ENCODE peak calls at places on chromosomes 1 and 21, in five cellular contexts. H is AG04449, U is left ventricle myocardium inferior, F is ovary, D is astrocyte of the spinal cord. M is an unnamed sample.

GRCh38 chr1:9699361-9699760 is 47.8 kb downstream of the PIK3CD start:
- DNase-seq in U (no peak), F (no peak), H (no peak), D (no peak), M (no peak)

GRCh38 chr1:163258181-163258580 is 55.5 kb upstream of the RGS5 start:
- DNase-seq in U (no peak), F (no peak), H (no peak), D (peak), M (no peak)

GRCh38 chr1:203283597-203283996 is 21.7 kb upstream of the BTG2 start:
- DNase-seq in H (no peak), F (no peak), D (no peak), U (no peak), M (no peak)

GRCh38 chr1:9447215-9447960 is 91.9 kb upstream of the SLC25A33 start:
- DNase-seq in D (no peak), U (no peak), H (no peak), F (no peak), M (no peak)

GRCh38 chr1:59079434-59080135 is 217.3 kb upstream of the FGGY start:
- DNase-seq in U (no peak), F (no peak), D (peak), H (no peak), M (no peak)

GRCh38 chr1:94130851-94131595 is 10.1 kb upstream of the ABCA4 start:
- DNase-seq in D (peak), U (no peak), F (no peak), H (no peak), M (no peak)

GRCh38 chr1:38026592-38027200 is 14.2 kb downstream of the UTP11 start:
- DNase-seq in H (no peak), U (no peak), D (peak), F (no peak), M (no peak)

GRCh38 chr1:64004451-64004850 is 199.0 kb upstream of the UBE2U start:
- DNase-seq in F (no peak), U (no peak), H (no peak), D (peak), M (no peak)

GRCh38 chr1:7366955-7367665 is 404.0 kb upstream of the VAMP3 start:
- DNase-seq in U (peak), F (no peak), D (no peak), H (no peak), M (no peak)

GRCh38 chr1:230253150-230253549 is 173.0 kb downstream of the PGBD5 start:
- DNase-seq in F (no peak), H (no peak), D (no peak), U (no peak), M (no peak)

GRCh38 chr1:192958871-192959270 is 100.3 kb downstream of the UCHL5 start:
- DNase-seq in F (no peak), D (peak), U (no peak), H (peak), M (no peak)

GRCh38 chr1:7587108-7587507 is 184.0 kb upstream of the VAMP3 start:
- DNase-seq in H (no peak), F (no peak), U (no peak), D (no peak), M (no peak)

GRCh38 chr1:3924871-3925655 is 25.0 kb upstream of the C1orf174 start:
- DNase-seq in D (no peak), H (no peak), F (no peak), U (no peak), M (no peak)

GRCh38 chr1:94335950-94336349 is 82.2 kb upstream of the ABCD3 start:
- DNase-seq in F (peak), D (peak), U (no peak), H (peak), M (peak)

GRCh38 chr1:223022641-223023473 is 120.2 kb downstream of the TLR5 start:
- DNase-seq in U (peak), H (no peak), F (no peak), D (no peak), M (no peak)

GRCh38 chr1:2921970-2922686 is 99.1 kb upstream of the ACTRT2 start:
- DNase-seq in D (no peak), H (no peak), U (no peak), F (no peak), M (peak)

GRCh38 chr1:202349263-202349928 is 897 bp downstream of the PPP1R12B start:
- DNase-seq in H (no peak), D (peak), F (no peak), U (no peak), M (no peak)

GRCh38 chr1:224565611-224566406 is 50.3 kb upstream of the CNIH3 start:
- DNase-seq in F (no peak), H (no peak), U (no peak), D (peak), M (no peak)

GRCh38 chr1:16926491-16927195 is 4.9 kb downstream of the CROCC start:
- DNase-seq in U (no peak), D (peak), F (no peak), H (no peak), M (no peak)

GRCh38 chr1:1183221-1183747 is 9.6 kb downstream of the TTLL10 start:
- DNase-seq in F (peak), D (no peak), U (peak), H (no peak), M (no peak)

GRCh38 chr1:103416681-103417318 is 108.7 kb upstream of the RNPC3 start:
- DNase-seq in F (no peak), H (no peak), D (peak), U (no peak), M (no peak)

GRCh38 chr21:32298658-32299081 is at the start of gene MRAP:
- DNase-seq in H (no peak), F (no peak), D (no peak), U (no peak), M (no peak)

GRCh38 chr1:54615531-54616245 is 7.6 kb downstream of the FAM151A start:
- DNase-seq in F (no peak), D (no peak), U (no peak), H (no peak), M (no peak)

GRCh38 chr1:26832249-26832960 is 5.9 kb downstream of the ZDHHC18 start:
- DNase-seq in H (no peak), F (no peak), D (no peak), U (no peak), M (no peak)

GRCh38 chr1:89525169-89525855 is 683 bp downstream of the LRRC8B start:
- DNase-seq in D (no peak), H (no peak), F (peak), U (peak), M (no peak)

GRCh38 chr1:54465351-54465811 is 59.2 kb upstream of the SSBP3 start:
- DNase-seq in F (no peak), U (no peak), H (no peak), D (no peak), M (no peak)

GRCh38 chr1:184953600-184954219 is 20.6 kb downstream of the NIBAN1 start:
- DNase-seq in D (peak), F (no peak), U (no peak), H (no peak), M (no peak)

DNA sequence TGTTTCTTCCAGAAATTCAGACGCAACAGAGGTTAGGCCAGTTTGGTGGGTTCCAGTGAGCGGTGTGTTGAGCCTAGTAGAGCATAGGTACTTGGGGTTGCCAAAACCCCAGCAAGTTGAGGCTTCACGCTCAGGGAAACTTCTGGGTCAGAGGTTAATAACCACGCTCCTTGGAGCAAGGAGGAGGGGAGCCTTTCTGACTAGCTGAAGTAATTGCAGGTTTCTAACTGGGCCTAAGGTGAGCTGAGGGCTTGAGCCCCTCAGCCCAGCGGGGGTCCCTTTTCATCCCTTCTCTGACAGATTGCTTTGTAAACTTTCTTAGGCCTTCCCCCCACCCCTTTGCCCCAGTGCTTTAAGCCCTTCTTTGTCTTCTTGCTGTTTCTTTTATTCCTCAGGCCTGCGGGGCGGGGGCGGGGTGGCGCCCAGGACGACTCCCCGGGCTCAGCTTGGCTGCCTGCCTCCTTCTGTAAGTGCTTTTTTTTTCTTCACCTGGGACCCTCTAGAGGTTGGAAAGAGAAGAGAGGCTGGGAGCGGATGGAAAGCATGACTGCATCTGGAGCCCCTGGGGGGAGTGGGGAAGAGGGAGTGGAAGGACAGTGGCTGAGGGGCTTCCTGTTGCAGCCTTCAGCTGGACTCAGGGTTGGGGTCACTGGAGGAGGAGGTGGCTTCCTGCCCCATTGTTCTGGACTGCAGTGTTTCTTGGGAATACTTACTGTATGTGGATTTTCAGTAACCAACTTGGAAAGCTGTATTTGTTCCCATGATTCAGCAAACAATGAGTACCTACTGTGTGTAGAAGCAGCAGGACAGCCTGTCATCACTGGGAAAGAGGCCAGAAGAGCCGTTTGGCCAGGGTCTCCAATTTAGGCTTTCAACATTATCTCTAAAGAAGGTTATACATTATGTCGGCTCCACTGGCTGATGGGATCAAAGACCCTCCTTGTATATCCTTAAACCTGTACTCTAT is 1.4 kb upstream of the ZNF436 start:
- DNase-seq in H (no peak), U (no peak), D (peak), F (peak), M (no peak)
- H3K4me3 ChIP-seq in H (peak), U (peak), D (peak), F (no peak), M (no peak)

GRCh38 chr1:77757616-77758015 is 2.0 kb downstream of the USP33 start:
- DNase-seq in F (no peak), H (no peak), D (no peak), U (no peak), M (no peak)

GRCh38 chr1:77762072-77762476 is 2.4 kb upstream of the USP33 start:
- DNase-seq in F (no peak), U (no peak), D (peak), H (no peak), M (no peak)

GRCh38 chr1:77759090-77760028 is at the start of gene USP33:
- DNase-seq in D (peak), F (peak), U (peak), H (no peak), M (peak)

GRCh38 chr1:77757066-77757584 is 2.5 kb downstream of the USP33 start:
- DNase-seq in U (no peak), H (no peak), D (no peak), F (no peak), M (no peak)

GRCh38 chr1:77756052-77756754 is 3.4 kb downstream of the USP33 start:
- DNase-seq in H (no peak), D (no peak), F (no peak), U (no peak), M (no peak)
- TF ChIP-seq CTCF in H (no peak), D (no peak), F (no peak), U (no peak), M (no peak)

DNA sequence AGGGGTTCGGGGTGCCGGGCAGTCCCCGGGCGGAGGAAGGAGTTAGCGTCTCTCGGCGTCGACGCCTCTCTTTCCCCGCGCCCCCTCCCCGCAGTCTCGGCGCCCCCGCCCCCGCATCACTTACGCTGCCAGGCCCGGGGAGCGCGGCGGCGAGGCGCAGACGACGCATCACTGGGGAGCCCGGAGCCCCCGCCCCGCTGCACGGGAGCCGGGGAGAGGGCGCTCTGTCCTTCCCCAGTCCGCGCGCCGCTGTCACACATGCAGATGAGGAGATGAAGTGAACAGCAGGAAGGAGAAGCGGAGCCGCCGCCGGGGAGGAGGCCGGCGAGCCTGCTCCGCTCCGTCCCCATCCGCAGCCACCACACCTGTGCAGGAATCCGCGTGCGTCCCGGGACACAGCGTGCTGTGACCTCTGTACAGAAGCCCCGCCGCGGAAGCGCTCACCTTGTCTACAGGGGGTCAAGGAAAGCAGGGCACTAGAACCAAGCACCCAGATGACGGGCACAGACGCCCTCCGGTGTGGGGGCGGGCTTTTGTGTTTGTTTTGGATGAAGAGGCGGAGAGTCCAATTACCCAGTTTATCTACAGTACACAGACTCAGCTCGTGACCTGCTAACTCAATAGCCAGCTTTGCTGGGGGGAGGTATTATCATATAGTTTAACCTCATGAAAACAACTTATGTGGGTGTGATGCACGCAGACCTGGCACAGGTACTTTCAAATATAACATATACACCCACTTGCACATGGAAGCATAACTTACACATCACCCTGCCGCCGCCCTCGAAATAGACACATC is 12.5 kb downstream of the KLHDC8A start:
- DNase-seq in D (no peak), H (no peak), F (no peak), U (no peak), M (no peak)
- H3K4me3 ChIP-seq in D (no peak), H (peak), F (peak), U (peak), M (no peak)

DNA sequence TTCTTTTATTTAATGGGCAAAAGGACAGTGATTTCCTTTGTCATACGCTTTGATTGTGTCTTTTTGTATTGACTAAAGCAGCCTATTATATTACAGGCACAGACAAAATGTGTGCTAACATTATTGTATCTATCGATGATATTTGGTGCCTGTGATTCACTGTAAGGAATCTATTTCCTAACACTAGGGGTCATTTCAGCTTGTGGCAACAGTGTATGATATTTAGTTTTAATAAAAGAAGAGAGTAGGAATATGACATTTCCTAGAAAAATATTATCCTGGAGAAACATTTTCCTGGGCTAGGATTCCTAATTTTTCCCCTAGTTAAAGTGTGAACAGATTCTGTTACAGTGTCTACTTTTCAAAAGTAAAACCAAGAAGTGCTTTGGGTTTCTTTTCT is 42.8 kb downstream of the TYW3 start:
- DNase-seq in H (no peak), F (no peak), D (no peak), U (no peak), M (no peak)
- TF ChIP-seq CTCF in H (no peak), F (no peak), D (no peak), U (no peak), M (no peak)

DNA sequence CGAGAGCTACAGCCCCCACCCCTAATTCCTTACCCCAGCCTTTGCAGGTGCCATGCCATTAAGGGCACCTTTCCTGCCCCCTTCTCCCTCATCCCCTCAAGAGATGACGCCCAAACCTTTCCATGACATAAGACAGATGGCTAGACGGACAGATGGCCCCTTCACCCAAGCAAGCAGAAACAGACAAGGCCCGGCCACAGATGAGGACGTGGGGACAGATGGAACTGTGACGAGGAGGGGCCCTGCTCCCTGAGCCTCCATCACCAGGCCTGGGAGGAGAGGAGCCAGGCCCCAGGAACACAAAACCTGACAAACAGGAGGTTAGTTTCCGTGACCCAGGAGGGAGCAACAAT is 24.7 kb upstream of the PEF1 start:
- DNase-seq in U (no peak), F (no peak), D (no peak), H (no peak), M (no peak)
- H3K4me3 ChIP-seq in U (peak), F (no peak), D (no peak), H (no peak), M (no peak)

GRCh38 chr1:96756789-96757188 is 35.2 kb downstream of the PTBP2 start:
- DNase-seq in D (no peak), F (no peak), H (no peak), U (no peak), M (no peak)
- TF ChIP-seq CTCF in D (no peak), F (no peak), H (no peak), U (peak), M (no peak)

GRCh38 chr1:154749078-154749760 is 120.9 kb downstream of the KCNN3 start:
- DNase-seq in D (peak), H (no peak), F (no peak), U (no peak), M (no peak)

GRCh38 chr1:154745750-154746425 is 124.2 kb downstream of the KCNN3 start:
- DNase-seq in D (no peak), U (no peak), H (no peak), F (no peak), M (no peak)

GRCh38 chr1:154747380-154747779 is 122.7 kb downstream of the KCNN3 start:
- DNase-seq in H (no peak), D (no peak), F (no peak), U (no peak), M (no peak)

GRCh38 chr1:154746620-154747299 is 123.3 kb downstream of the KCNN3 start:
- DNase-seq in F (no peak), D (no peak), U (no peak), H (no peak), M (no peak)

GRCh38 chr1:154747841-154748766 is 122.0 kb downstream of the KCNN3 start:
- DNase-seq in D (peak), H (no peak), U (peak), F (no peak), M (peak)
- H3K4me3 ChIP-seq in D (no peak), H (no peak), U (no peak), F (no peak), M (no peak)

GRCh38 chr1:226158983-226159382 is 27.6 kb downstream of the ACBD3 start:
- DNase-seq in U (no peak), F (no peak), H (no peak), D (no peak), M (no peak)

GRCh38 chr1:226162898-226163297 is 23.6 kb downstream of the ACBD3 start:
- DNase-seq in F (no peak), H (no peak), D (no peak), U (no peak), M (no peak)

GRCh38 chr1:226157761-226158316 is 28.7 kb downstream of the ACBD3 start:
- DNase-seq in H (no peak), U (no peak), F (no peak), D (no peak), M (no peak)

GRCh38 chr1:226154593-226154992 is 31.9 kb downstream of the ACBD3 start:
- DNase-seq in D (no peak), F (no peak), U (no peak), H (no peak), M (no peak)

GRCh38 chr1:226158457-226158856 is 28.1 kb downstream of the ACBD3 start:
- DNase-seq in U (no peak), D (no peak), F (no peak), H (no peak), M (no peak)
- TF ChIP-seq CTCF in U (no peak), D (no peak), F (no peak), H (no peak), M (no peak)

DNA sequence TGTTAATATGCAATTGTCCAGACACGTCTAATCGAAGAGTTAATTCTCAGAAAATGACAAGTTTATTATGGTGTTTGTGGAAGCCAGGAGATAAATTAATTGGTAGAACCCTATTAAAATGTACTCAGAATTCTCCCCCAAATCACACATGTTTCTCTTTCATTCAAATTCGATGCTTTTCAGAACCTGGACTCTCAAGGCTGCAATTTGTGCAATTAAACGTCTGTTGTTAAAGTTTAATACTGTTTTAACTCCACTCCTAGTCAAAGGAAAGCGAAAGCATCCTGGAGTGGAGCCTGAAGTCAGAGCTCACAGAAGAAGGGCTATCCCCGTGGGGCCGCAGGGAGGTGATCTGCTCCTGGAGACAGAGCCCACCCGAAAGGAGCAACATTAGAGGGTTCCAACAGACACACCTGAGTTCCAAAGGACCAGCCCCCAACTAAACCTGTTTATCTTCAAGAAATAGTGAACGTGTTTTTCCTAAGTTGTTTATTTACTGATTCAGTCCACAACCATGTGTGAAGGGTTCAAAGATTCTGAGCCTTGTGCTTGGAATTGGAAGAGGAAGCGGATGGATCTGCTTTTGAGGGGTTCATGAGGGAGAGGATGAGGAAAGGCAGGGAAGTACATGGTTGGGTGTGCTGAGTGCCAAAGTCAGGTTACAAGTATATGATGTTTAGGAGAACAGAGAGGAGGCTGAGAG is 68.0 kb upstream of the AKT3 start:
- DNase-seq in H (no peak), U (peak), F (no peak), D (peak), M (no peak)
- H3K4me3 ChIP-seq in H (peak), U (peak), F (peak), D (peak), M (peak)

M was measured in GM06990.